ENCODE peak calls at places on chromosomes 13 and 19, in eight cellular contexts. D is aorta; E is body of pancreas; R is GM23338; W is transverse colon; G is colonic mucosa; K is mesendoderm; S is naive thymus-derived CD4-positive, alpha-beta T cell. V is an unnamed sample.
A peak's percentile ranks its signal among the peaks of the same experiment; 100 is the strongest.

GRCh38 chr13:92821324-92821723 is 405.3 kb upstream of the GPC6 start:
- DNase-seq in D (no peak), E (no peak), R (peak; percentile 24), W (no peak), G (no peak), K (peak; percentile 45), S (no peak), V (no peak)

GRCh38 chr19:34319230-34319585 is 45.8 kb upstream of the GPI start:
- DNase-seq in D (no peak), E (no peak), R (no peak), W (no peak), G (no peak), K (no peak), S (no peak), V (no peak)

GRCh38 chr19:11480927-11481776 is at the start of gene ELAVL3:
- DNase-seq in D (no peak), E (no peak), R (peak; percentile 76), W (no peak), G (no peak), K (no peak), S (no peak), V (peak; percentile 37)

GRCh38 chr19:7366701-7367420 is 18.1 kb downstream of the ARHGEF18 start:
- DNase-seq in D (peak; percentile 23), E (peak; percentile 26), R (peak; percentile 76), W (no peak), G (peak; percentile 33), K (peak; percentile 68), S (no peak), V (no peak)

GRCh38 chr19:4361152-4362037 is 18.0 kb downstream of the MPND start:
- DNase-seq in D (no peak), E (no peak), R (peak; percentile 69), W (no peak), G (no peak), K (peak; percentile 55), S (no peak), V (no peak)

GRCh38 chr19:2248136-2249009 is 750 bp upstream of the AMH start:
- DNase-seq in D (no peak), E (no peak), R (no peak), W (no peak), G (no peak), K (no peak), S (no peak), V (no peak)

GRCh38 chr13:51315658-51316057 is 23.8 kb upstream of the SERPINE3 start:
- DNase-seq in D (no peak), E (no peak), R (no peak), W (no peak), G (no peak), K (no peak), S (no peak), V (no peak)

GRCh38 chr13:52644108-52644507 is 1.9 kb downstream of the HNRNPA1L2 start:
- DNase-seq in D (no peak), E (no peak), R (no peak), W (no peak), G (no peak), K (no peak), S (no peak), V (no peak)

GRCh38 chr19:29119582-29119981 is 93.4 kb downstream of the UQCRFS1 start:
- DNase-seq in D (no peak), E (no peak), R (peak; percentile 47), W (no peak), G (no peak), K (peak; percentile 49), S (no peak), V (no peak)

GRCh38 chr13:45353895-45354294 is 12.9 kb upstream of the TPT1 start:
- DNase-seq in D (no peak), E (no peak), R (no peak), W (no peak), G (no peak), K (no peak), S (no peak), V (no peak)

GRCh38 chr13:45352031-45352430 is 11.0 kb upstream of the TPT1 start:
- DNase-seq in D (no peak), E (no peak), R (no peak), W (no peak), G (no peak), K (no peak), S (no peak), V (no peak)

GRCh38 chr13:45350152-45350551 is 9.2 kb upstream of the TPT1 start:
- DNase-seq in D (no peak), E (no peak), R (no peak), W (no peak), G (no peak), K (no peak), S (no peak), V (no peak)

GRCh38 chr13:45349438-45349837 is 8.5 kb upstream of the TPT1 start:
- DNase-seq in D (no peak), E (no peak), R (no peak), W (no peak), G (no peak), K (no peak), S (no peak), V (no peak)
- H3K36me3 ChIP-seq in D (no peaks in the 10 kb centered on the region), E (peaks cover 8% of the 10 kb centered on the region), R (peaks cover 12% of the 10 kb centered on the region), W (peaks cover 18% of the 10 kb centered on the region), G (no peaks in the 10 kb centered on the region), K (peaks cover 2% of the 10 kb centered on the region), S (peaks cover 5% of the 10 kb centered on the region), V (no peaks in the 10 kb centered on the region)

DNA sequence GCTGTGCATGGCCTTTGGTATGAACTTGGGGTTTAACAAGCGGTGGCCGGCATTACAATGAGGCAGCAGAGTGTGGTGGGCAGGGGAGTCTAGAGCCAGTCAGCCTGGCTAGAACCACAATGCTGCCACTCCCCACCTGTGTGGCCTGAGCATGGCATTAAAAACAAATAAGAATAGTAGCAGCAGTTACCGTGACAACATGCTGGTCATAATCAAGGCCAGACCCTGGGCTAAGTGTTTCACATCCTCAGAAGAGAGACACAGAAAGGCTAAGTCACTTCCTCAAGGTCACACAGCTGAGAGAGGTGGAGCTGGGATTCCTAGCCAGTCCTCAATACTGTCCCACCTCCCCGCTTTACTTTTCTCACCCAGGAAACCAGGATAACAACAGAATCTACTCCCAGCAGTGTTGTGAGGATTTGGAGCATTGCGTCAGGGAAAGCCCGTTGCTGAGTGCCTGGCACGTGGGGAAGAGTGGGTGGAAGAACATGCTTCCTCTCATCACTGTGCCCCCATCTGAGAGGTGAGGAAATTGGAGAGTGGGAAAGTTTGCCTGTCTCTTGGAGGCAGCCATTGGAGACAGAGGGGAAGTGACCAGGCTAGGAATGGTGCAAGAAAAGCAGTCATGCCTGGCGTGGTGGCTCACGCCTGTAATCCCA is 24.4 kb downstream of the LIG1 start:
- DNase-seq in D (no peak), E (no peak), R (no peak), W (no peak), G (no peak), K (no peak), S (no peak), V (no peak)
- H3K36me3 ChIP-seq in D (no peaks in the 10 kb centered on the region), E (no peaks in the 10 kb centered on the region), R (peaks cover 33% of the 10 kb centered on the region), W (no peaks in the 10 kb centered on the region), G (no peaks in the 10 kb centered on the region), K (peaks cover 7% of the 10 kb centered on the region), S (no peaks in the 10 kb centered on the region), V (peaks cover 83% of the 10 kb centered on the region)

GRCh38 chr13:63774133-63774532 is 2358.5 kb upstream of the PCDH20 start:
- DNase-seq in D (no peak), E (no peak), R (no peak), W (no peak), G (no peak), K (no peak), S (no peak), V (no peak)
- H3K36me3 ChIP-seq in D (no peaks in the 10 kb centered on the region), E (no peaks in the 10 kb centered on the region), R (no peaks in the 10 kb centered on the region), W (no peaks in the 10 kb centered on the region), G (no peaks in the 10 kb centered on the region), K (no peaks in the 10 kb centered on the region), S (no peaks in the 10 kb centered on the region), V (no peaks in the 10 kb centered on the region)

GRCh38 chr19:6211632-6212402 is 68.0 kb downstream of the MLLT1 start:
- DNase-seq in D (peak; percentile 43), E (no peak), R (no peak), W (no peak), G (no peak), K (no peak), S (no peak), V (no peak)
- H3K36me3 ChIP-seq in D (peaks cover 2% of the 10 kb centered on the region), E (no peaks in the 10 kb centered on the region), R (no peaks in the 10 kb centered on the region), W (no peaks in the 10 kb centered on the region), G (no peaks in the 10 kb centered on the region), K (no peaks in the 10 kb centered on the region), S (no peaks in the 10 kb centered on the region), V (peaks cover 40% of the 10 kb centered on the region)

DNA sequence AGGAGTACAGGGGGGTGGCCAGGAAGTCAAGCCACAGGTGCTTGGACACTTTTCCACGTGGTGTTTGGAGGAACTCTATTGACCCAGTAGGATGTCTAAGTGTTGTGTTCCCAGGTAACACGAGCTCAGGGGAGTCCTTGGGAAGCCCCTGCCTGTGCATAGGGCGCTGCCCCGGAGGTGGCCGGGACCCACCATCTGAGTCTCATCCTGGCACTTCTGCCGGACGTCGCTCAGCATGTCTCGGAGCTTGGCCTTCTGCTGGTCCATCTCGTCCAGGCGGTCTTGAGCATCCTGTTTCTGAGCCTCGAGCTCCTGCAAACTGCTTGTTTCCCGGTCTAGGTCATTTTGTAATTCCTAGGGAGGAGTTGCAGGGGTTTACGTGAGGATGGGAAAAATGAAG is 67.4 kb downstream of the EPS15L1 start:
- DNase-seq in D (no peak), E (no peak), R (no peak), W (no peak), G (no peak), K (no peak), S (no peak), V (no peak)
- H3K36me3 ChIP-seq in D (no peaks in the 10 kb centered on the region), E (peaks cover 7% of the 10 kb centered on the region), R (peaks cover 10% of the 10 kb centered on the region), W (peaks cover 62% of the 10 kb centered on the region), G (no peaks in the 10 kb centered on the region), K (peaks cover 2% of the 10 kb centered on the region), S (no peaks in the 10 kb centered on the region), V (peaks cover 55% of the 10 kb centered on the region)